ENCODE peak calls at places on chromosomes 16 and 17, in seven cellular contexts. U is heart right ventricle, J is prostate gland, V is spleen, D is psoas muscle, F is Panc1, E is uterus. P is an unnamed sample.

GRCh38 chr16:10612649-10613179 is 32.3 kb upstream of the EMP2 start:
- DNase-seq in U (no peak), J (no peak), V (no peak), D (no peak), F (no peak), E (no peak), P (no peak)

GRCh38 chr17:12040478-12040877 is 19.8 kb downstream of the MAP2K4 start:
- DNase-seq in U (no peak), J (no peak), V (no peak), D (no peak), F (no peak), E (no peak), P (no peak)

GRCh38 chr17:1060991-1061390 is 64.1 kb downstream of the TIMM22 start:
- DNase-seq in U (no peak), J (no peak), V (no peak), D (peak; percentile 90), F (peak; percentile 92), E (peak; percentile 50), P (no peak)

GRCh38 chr16:28549301-28549899 is 4.3 kb upstream of the SGF29 start:
- DNase-seq in U (no peak), J (no peak), V (no peak), D (no peak), F (no peak), E (no peak), P (peak; percentile 26)

GRCh38 chr16:19885456-19886060 is 910 bp upstream of the GPRC5B start:
- DNase-seq in U (peak; percentile 22), J (no peak), V (peak; percentile 79), D (peak; percentile 56), F (no peak), E (peak; percentile 27), P (no peak)

GRCh38 chr17:81082177-81083073 is 47.5 kb downstream of the BAIAP2 start:
- DNase-seq in U (peak; percentile 19), J (no peak), V (no peak), D (peak; percentile 71), F (no peak), E (no peak), P (peak; percentile 27)

GRCh38 chr16:48487287-48487686 is 102.1 kb upstream of the SIAH1 start:
- DNase-seq in U (no peak), J (no peak), V (no peak), D (no peak), F (no peak), E (no peak), P (no peak)

GRCh38 chr16:70684146-70685060 is 1.4 kb downstream of the MTSS2 start:
- DNase-seq in U (no peak), J (no peak), V (peak; percentile 73), D (peak; percentile 60), F (no peak), E (no peak), P (peak; percentile 38)

GRCh38 chr17:36661047-36661666 is 59.8 kb downstream of the MRM1 start:
- DNase-seq in U (no peak), J (no peak), V (no peak), D (no peak), F (no peak), E (no peak), P (no peak)

GRCh38 chr17:49715221-49715620 is 7.5 kb upstream of the SLC35B1 start:
- DNase-seq in U (no peak), J (no peak), V (no peak), D (no peak), F (no peak), E (no peak), P (no peak)

GRCh38 chr16:76926595-76926994 is 264.4 kb upstream of the MON1B start:
- DNase-seq in U (peak; percentile 4), J (no peak), V (no peak), D (no peak), F (no peak), E (no peak), P (no peak)

GRCh38 chr17:28726396-28726911 is 421 bp upstream of the TLCD1 start:
- DNase-seq in U (peak; percentile 44), J (peak; percentile 47), V (peak; percentile 93), D (no peak), F (no peak), E (no peak), P (no peak)

GRCh38 chr17:64653985-64654355 is 8.1 kb downstream of the SMURF2 start:
- DNase-seq in U (no peak), J (no peak), V (no peak), D (no peak), F (no peak), E (no peak), P (no peak)

GRCh38 chr16:17018715-17019014 is 452.1 kb downstream of the XYLT1 start:
- DNase-seq in U (no peak), J (no peak), V (no peak), D (no peak), F (no peak), E (no peak), P (no peak)

GRCh38 chr17:71503710-71504471 is 616.9 kb upstream of the SOX9 start:
- DNase-seq in U (no peak), J (no peak), V (no peak), D (no peak), F (no peak), E (no peak), P (no peak)

GRCh38 chr16:25996052-25996451 is 304.3 kb downstream of the HS3ST4 start:
- DNase-seq in U (no peak), J (no peak), V (no peak), D (no peak), F (no peak), E (no peak), P (no peak)

GRCh38 chr17:20721151-20721550 is 141.6 kb downstream of the CDRT15L2 start:
- DNase-seq in U (no peak), J (no peak), V (no peak), D (no peak), F (no peak), E (no peak), P (no peak)

GRCh38 chr17:59856859-59857794 is 35.6 kb downstream of the TUBD1 start:
- DNase-seq in U (no peak), J (no peak), V (no peak), D (no peak), F (no peak), E (no peak), P (no peak)

GRCh38 chr16:13856811-13857511 is 63.0 kb upstream of the ERCC4 start:
- DNase-seq in U (no peak), J (no peak), V (no peak), D (no peak), F (no peak), E (no peak), P (no peak)

GRCh38 chr16:64445649-64446048 is 676.2 kb downstream of the CDH11 start:
- DNase-seq in U (no peak), J (no peak), V (no peak), D (no peak), F (no peak), E (no peak), P (no peak)

GRCh38 chr17:57975044-57975443 is 13.0 kb downstream of the VEZF1 start:
- DNase-seq in U (no peak), J (no peak), V (no peak), D (no peak), F (no peak), E (no peak), P (no peak)

GRCh38 chr17:63173903-63174302 is 207.9 kb downstream of the TANC2 start:
- DNase-seq in U (no peak), J (no peak), V (no peak), D (no peak), F (no peak), E (no peak), P (no peak)

GRCh38 chr16:7998789-7999453 is 591.4 kb downstream of the TMEM114 start:
- DNase-seq in U (no peak), J (no peak), V (no peak), D (no peak), F (no peak), E (no peak), P (no peak)

GRCh38 chr17:44518032-44518431 is 14.8 kb upstream of the GPATCH8 start:
- DNase-seq in U (no peak), J (no peak), V (no peak), D (no peak), F (no peak), E (no peak), P (no peak)

GRCh38 chr17:72422505-72423285 is 301.9 kb downstream of the SOX9 start:
- DNase-seq in U (peak; percentile 36), J (no peak), V (no peak), D (peak; percentile 84), F (no peak), E (no peak), P (peak; percentile 57)

GRCh38 chr17:75349589-75349988 is 55.9 kb downstream of the GRB2 start:
- DNase-seq in U (no peak), J (no peak), V (no peak), D (no peak), F (no peak), E (no peak), P (no peak)
- H3K4me1 ChIP-seq in U (peaks cover 35% of the 10 kb centered on the region), J (peaks cover 9% of the 10 kb centered on the region), V (peaks cover 99% of the 10 kb centered on the region), D (peaks cover 57% of the 10 kb centered on the region), F (peaks cover 7% of the 10 kb centered on the region), E (peaks cover 8% of the 10 kb centered on the region), P (peaks cover 51% of the 10 kb centered on the region)

GRCh38 chr16:85680352-85680944 is 8.3 kb downstream of the GINS2 start:
- DNase-seq in U (no peak), J (no peak), V (peak; percentile 30), D (no peak), F (no peak), E (no peak), P (no peak)
- H3K9me3 ChIP-seq in U (no peaks in the 10 kb centered on the region), J (no peaks in the 10 kb centered on the region), V (no peaks in the 10 kb centered on the region), D (no peaks in the 10 kb centered on the region), F (no peaks in the 10 kb centered on the region), E (no peaks in the 10 kb centered on the region), P (no peaks in the 10 kb centered on the region)

GRCh38 chr16:83845263-83845662 is 37.5 kb downstream of the HSBP1 start:
- DNase-seq in U (no peak), J (no peak), V (no peak), D (no peak), F (no peak), E (no peak), P (no peak)

GRCh38 chr16:83842291-83842690 is 34.5 kb downstream of the HSBP1 start:
- DNase-seq in U (no peak), J (no peak), V (no peak), D (no peak), F (no peak), E (no peak), P (no peak)

GRCh38 chr16:83840060-83840617 is 32.4 kb downstream of the HSBP1 start:
- DNase-seq in U (no peak), J (no peak), V (no peak), D (no peak), F (no peak), E (no peak), P (no peak)

GRCh38 chr16:83842755-83843507 is 35.2 kb downstream of the HSBP1 start:
- DNase-seq in U (no peak), J (no peak), V (no peak), D (no peak), F (no peak), E (no peak), P (no peak)

GRCh38 chr16:83843657-83844056 is 35.9 kb downstream of the HSBP1 start:
- DNase-seq in U (no peak), J (no peak), V (no peak), D (no peak), F (no peak), E (no peak), P (no peak)
- H3K27me3 ChIP-seq in U (no peaks in the 10 kb centered on the region), J (no peaks in the 10 kb centered on the region), V (no peaks in the 10 kb centered on the region), D (no peaks in the 10 kb centered on the region), F (no peaks in the 10 kb centered on the region), E (no peaks in the 10 kb centered on the region), P (no peaks in the 10 kb centered on the region)

DNA sequence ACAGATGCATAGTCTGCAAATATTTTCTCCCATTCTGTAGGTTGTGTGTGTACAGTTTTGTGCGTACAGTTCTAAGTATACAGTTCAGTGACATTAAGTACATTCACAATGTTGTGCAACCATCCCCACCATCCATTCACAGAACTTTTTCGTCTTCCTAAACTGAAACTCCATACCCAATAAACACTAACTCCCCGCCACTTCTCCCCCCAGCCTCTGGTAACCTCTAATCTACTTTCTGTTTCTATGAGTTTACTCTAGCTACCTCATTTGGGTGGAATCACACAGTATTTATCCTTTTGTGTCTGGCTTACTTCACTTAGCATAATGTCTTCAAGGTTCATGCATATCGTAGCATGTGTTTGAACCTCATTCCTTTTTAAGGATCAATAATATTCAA is 14.3 kb downstream of the PIK3R5 start:
- DNase-seq in U (no peak), J (no peak), V (no peak), D (no peak), F (no peak), E (no peak), P (no peak)
- H3K4me1 ChIP-seq in U (no peaks in the 10 kb centered on the region), J (no peaks in the 10 kb centered on the region), V (peaks cover 92% of the 10 kb centered on the region), D (no peaks in the 10 kb centered on the region), F (no peaks in the 10 kb centered on the region), E (no peaks in the 10 kb centered on the region), P (no peaks in the 10 kb centered on the region)